ENCODE peak calls at places on chromosomes 1 and 21, in ten cellular contexts. One of them, this sample, is unnamed.

GRCh38 chr1:203051841-203052324 is 25.6 kb downstream of the PPFIA4 start:
- DNase-seq in A673: peak
- DNase-seq in right lobe of liver: no peak
- DNase-seq in AG20443: no peak
- DNase-seq in fibroblast of the conjunctiva: no peak
- DNase-seq in activated T-cell treated with anti-CD3 and anti-CD28 coated beads, Interleukin-2, amount 50 U/mL, for 72 hours: no peak
- DNase-seq in NCI-H1092: peak
- DNase-seq in T-helper 1 cell: no peak
- DNase-seq in naive thymus-derived CD8-positive, alpha-beta T cell: no peak
- DNase-seq in progenitor cell of endocrine pancreas: no peak
- DNase-seq in this sample: peak

GRCh38 chr1:43849670-43850069 is 83.9 kb upstream of the ARTN start:
- DNase-seq in A673: no peak
- DNase-seq in T-helper 1 cell: no peak
- DNase-seq in right lobe of liver: no peak
- DNase-seq in NCI-H1092: no peak
- DNase-seq in fibroblast of the conjunctiva: no peak
- DNase-seq in naive thymus-derived CD8-positive, alpha-beta T cell: no peak
- DNase-seq in AG20443: no peak
- DNase-seq in activated T-cell treated with anti-CD3 and anti-CD28 coated beads, Interleukin-2, amount 50 U/mL, for 72 hours: no peak
- DNase-seq in progenitor cell of endocrine pancreas: no peak
- DNase-seq in this sample: no peak

GRCh38 chr21:17613242-17613676 is 558 bp upstream of the BTG3 start:
- DNase-seq in A673: peak
- DNase-seq in T-helper 1 cell: no peak
- DNase-seq in NCI-H1092: peak
- DNase-seq in progenitor cell of endocrine pancreas: no peak
- DNase-seq in right lobe of liver: no peak
- DNase-seq in fibroblast of the conjunctiva: no peak
- DNase-seq in AG20443: peak
- DNase-seq in naive thymus-derived CD8-positive, alpha-beta T cell: no peak
- DNase-seq in activated T-cell treated with anti-CD3 and anti-CD28 coated beads, Interleukin-2, amount 50 U/mL, for 72 hours: no peak
- DNase-seq in this sample: peak

GRCh38 chr1:83998599-83999315 is at the start of gene TTLL7:
- DNase-seq in activated T-cell treated with anti-CD3 and anti-CD28 coated beads, Interleukin-2, amount 50 U/mL, for 72 hours: peak
- DNase-seq in progenitor cell of endocrine pancreas: peak
- DNase-seq in naive thymus-derived CD8-positive, alpha-beta T cell: peak
- DNase-seq in T-helper 1 cell: peak
- DNase-seq in fibroblast of the conjunctiva: no peak
- DNase-seq in A673: peak
- DNase-seq in right lobe of liver: peak
- DNase-seq in AG20443: peak
- DNase-seq in NCI-H1092: peak
- DNase-seq in this sample: peak

GRCh38 chr1:18640228-18641004 is 9.8 kb downstream of the PAX7 start:
- DNase-seq in T-helper 1 cell: no peak
- DNase-seq in right lobe of liver: no peak
- DNase-seq in NCI-H1092: no peak
- DNase-seq in naive thymus-derived CD8-positive, alpha-beta T cell: no peak
- DNase-seq in A673: peak
- DNase-seq in activated T-cell treated with anti-CD3 and anti-CD28 coated beads, Interleukin-2, amount 50 U/mL, for 72 hours: no peak
- DNase-seq in AG20443: no peak
- DNase-seq in progenitor cell of endocrine pancreas: no peak
- DNase-seq in fibroblast of the conjunctiva: no peak
- DNase-seq in this sample: peak

GRCh38 chr1:43836267-43836951 is 97.2 kb upstream of the ARTN start:
- DNase-seq in right lobe of liver: no peak
- DNase-seq in AG20443: peak
- DNase-seq in progenitor cell of endocrine pancreas: no peak
- DNase-seq in T-helper 1 cell: peak
- DNase-seq in NCI-H1092: peak
- DNase-seq in activated T-cell treated with anti-CD3 and anti-CD28 coated beads, Interleukin-2, amount 50 U/mL, for 72 hours: peak
- DNase-seq in A673: peak
- DNase-seq in fibroblast of the conjunctiva: no peak
- DNase-seq in naive thymus-derived CD8-positive, alpha-beta T cell: peak
- DNase-seq in this sample: peak

GRCh38 chr1:146007048-146007784 is 10.8 kb upstream of the TXNIP start:
- DNase-seq in fibroblast of the conjunctiva: peak
- DNase-seq in NCI-H1092: peak
- DNase-seq in T-helper 1 cell: peak
- DNase-seq in right lobe of liver: peak
- DNase-seq in activated T-cell treated with anti-CD3 and anti-CD28 coated beads, Interleukin-2, amount 50 U/mL, for 72 hours: peak
- DNase-seq in progenitor cell of endocrine pancreas: peak
- DNase-seq in A673: peak
- DNase-seq in naive thymus-derived CD8-positive, alpha-beta T cell: peak
- DNase-seq in AG20443: peak
- DNase-seq in this sample: peak

GRCh38 chr1:46180082-46180616 is 3.9 kb upstream of the P3R3URF start:
- DNase-seq in progenitor cell of endocrine pancreas: no peak
- DNase-seq in T-helper 1 cell: no peak
- DNase-seq in AG20443: no peak
- DNase-seq in activated T-cell treated with anti-CD3 and anti-CD28 coated beads, Interleukin-2, amount 50 U/mL, for 72 hours: peak
- DNase-seq in naive thymus-derived CD8-positive, alpha-beta T cell: no peak
- DNase-seq in fibroblast of the conjunctiva: no peak
- DNase-seq in A673: no peak
- DNase-seq in right lobe of liver: no peak
- DNase-seq in NCI-H1092: no peak
- DNase-seq in this sample: peak

GRCh38 chr1:37948160-37948559 is 1.3 kb upstream of the INPP5B start:
- DNase-seq in right lobe of liver: no peak
- DNase-seq in A673: no peak
- DNase-seq in progenitor cell of endocrine pancreas: no peak
- DNase-seq in fibroblast of the conjunctiva: no peak
- DNase-seq in activated T-cell treated with anti-CD3 and anti-CD28 coated beads, Interleukin-2, amount 50 U/mL, for 72 hours: no peak
- DNase-seq in AG20443: no peak
- DNase-seq in NCI-H1092: no peak
- DNase-seq in naive thymus-derived CD8-positive, alpha-beta T cell: no peak
- DNase-seq in T-helper 1 cell: no peak
- DNase-seq in this sample: no peak

GRCh38 chr1:3807769-3808168 is 11.5 kb upstream of the LRRC47 start:
- DNase-seq in NCI-H1092: no peak
- DNase-seq in AG20443: no peak
- DNase-seq in activated T-cell treated with anti-CD3 and anti-CD28 coated beads, Interleukin-2, amount 50 U/mL, for 72 hours: no peak
- DNase-seq in right lobe of liver: no peak
- DNase-seq in progenitor cell of endocrine pancreas: no peak
- DNase-seq in naive thymus-derived CD8-positive, alpha-beta T cell: no peak
- DNase-seq in A673: no peak
- DNase-seq in T-helper 1 cell: no peak
- DNase-seq in fibroblast of the conjunctiva: no peak
- DNase-seq in this sample: no peak

GRCh38 chr1:240254006-240254405 is 162.3 kb downstream of the FMN2 start:
- DNase-seq in activated T-cell treated with anti-CD3 and anti-CD28 coated beads, Interleukin-2, amount 50 U/mL, for 72 hours: no peak
- DNase-seq in right lobe of liver: no peak
- DNase-seq in progenitor cell of endocrine pancreas: no peak
- DNase-seq in AG20443: no peak
- DNase-seq in T-helper 1 cell: no peak
- DNase-seq in naive thymus-derived CD8-positive, alpha-beta T cell: no peak
- DNase-seq in fibroblast of the conjunctiva: no peak
- DNase-seq in A673: no peak
- DNase-seq in NCI-H1092: no peak
- DNase-seq in this sample: no peak

GRCh38 chr21:8994640-8995511 is 1526.5 kb upstream of the TPTE start:
- DNase-seq in activated T-cell treated with anti-CD3 and anti-CD28 coated beads, Interleukin-2, amount 50 U/mL, for 72 hours: no peak
- DNase-seq in T-helper 1 cell: no peak
- DNase-seq in naive thymus-derived CD8-positive, alpha-beta T cell: no peak
- DNase-seq in A673: no peak
- DNase-seq in right lobe of liver: no peak
- DNase-seq in NCI-H1092: no peak
- DNase-seq in fibroblast of the conjunctiva: no peak
- DNase-seq in AG20443: no peak
- DNase-seq in progenitor cell of endocrine pancreas: no peak
- DNase-seq in this sample: peak

GRCh38 chr1:229803601-229804217 is 177.7 kb downstream of the URB2 start:
- DNase-seq in T-helper 1 cell: no peak
- DNase-seq in NCI-H1092: no peak
- DNase-seq in progenitor cell of endocrine pancreas: no peak
- DNase-seq in activated T-cell treated with anti-CD3 and anti-CD28 coated beads, Interleukin-2, amount 50 U/mL, for 72 hours: no peak
- DNase-seq in right lobe of liver: no peak
- DNase-seq in AG20443: no peak
- DNase-seq in fibroblast of the conjunctiva: no peak
- DNase-seq in A673: no peak
- DNase-seq in naive thymus-derived CD8-positive, alpha-beta T cell: no peak
- DNase-seq in this sample: no peak

GRCh38 chr21:43740497-43741156 is 21.7 kb downstream of the PDXK start:
- DNase-seq in naive thymus-derived CD8-positive, alpha-beta T cell: no peak
- DNase-seq in T-helper 1 cell: no peak
- DNase-seq in activated T-cell treated with anti-CD3 and anti-CD28 coated beads, Interleukin-2, amount 50 U/mL, for 72 hours: no peak
- DNase-seq in NCI-H1092: peak
- DNase-seq in A673: peak
- DNase-seq in right lobe of liver: no peak
- DNase-seq in AG20443: no peak
- DNase-seq in fibroblast of the conjunctiva: no peak
- DNase-seq in progenitor cell of endocrine pancreas: peak
- DNase-seq in this sample: peak

GRCh38 chr1:84344286-84344685 is 42.8 kb downstream of the SAMD13 start:
- DNase-seq in activated T-cell treated with anti-CD3 and anti-CD28 coated beads, Interleukin-2, amount 50 U/mL, for 72 hours: no peak
- DNase-seq in right lobe of liver: no peak
- DNase-seq in AG20443: peak
- DNase-seq in A673: no peak
- DNase-seq in fibroblast of the conjunctiva: no peak
- DNase-seq in progenitor cell of endocrine pancreas: no peak
- DNase-seq in NCI-H1092: no peak
- DNase-seq in naive thymus-derived CD8-positive, alpha-beta T cell: no peak
- DNase-seq in T-helper 1 cell: no peak
- DNase-seq in this sample: no peak

GRCh38 chr1:93629101-93630059 is 52.3 kb downstream of the BCAR3 start:
- DNase-seq in activated T-cell treated with anti-CD3 and anti-CD28 coated beads, Interleukin-2, amount 50 U/mL, for 72 hours: peak
- DNase-seq in fibroblast of the conjunctiva: peak
- DNase-seq in right lobe of liver: peak
- DNase-seq in T-helper 1 cell: no peak
- DNase-seq in A673: peak
- DNase-seq in NCI-H1092: peak
- DNase-seq in naive thymus-derived CD8-positive, alpha-beta T cell: peak
- DNase-seq in progenitor cell of endocrine pancreas: no peak
- DNase-seq in AG20443: peak
- DNase-seq in this sample: peak

GRCh38 chr1:163076044-163076443 is 6.9 kb downstream of the RGS4 start:
- DNase-seq in fibroblast of the conjunctiva: no peak
- DNase-seq in progenitor cell of endocrine pancreas: no peak
- DNase-seq in right lobe of liver: no peak
- DNase-seq in NCI-H1092: no peak
- DNase-seq in A673: no peak
- DNase-seq in T-helper 1 cell: no peak
- DNase-seq in activated T-cell treated with anti-CD3 and anti-CD28 coated beads, Interleukin-2, amount 50 U/mL, for 72 hours: no peak
- DNase-seq in AG20443: no peak
- DNase-seq in naive thymus-derived CD8-positive, alpha-beta T cell: no peak
- DNase-seq in this sample: no peak

GRCh38 chr1:149885364-149886111 is 13.8 kb upstream of the BOLA1 start:
- DNase-seq in activated T-cell treated with anti-CD3 and anti-CD28 coated beads, Interleukin-2, amount 50 U/mL, for 72 hours: peak
- DNase-seq in AG20443: peak
- DNase-seq in right lobe of liver: peak
- DNase-seq in fibroblast of the conjunctiva: peak
- DNase-seq in naive thymus-derived CD8-positive, alpha-beta T cell: peak
- DNase-seq in progenitor cell of endocrine pancreas: peak
- DNase-seq in NCI-H1092: peak
- DNase-seq in T-helper 1 cell: no peak
- DNase-seq in A673: peak
- DNase-seq in this sample: peak

GRCh38 chr1:19312782-19313635 is 883 bp downstream of the SLC66A1 start:
- DNase-seq in naive thymus-derived CD8-positive, alpha-beta T cell: no peak
- DNase-seq in activated T-cell treated with anti-CD3 and anti-CD28 coated beads, Interleukin-2, amount 50 U/mL, for 72 hours: no peak
- DNase-seq in right lobe of liver: peak
- DNase-seq in T-helper 1 cell: no peak
- DNase-seq in fibroblast of the conjunctiva: no peak
- DNase-seq in NCI-H1092: peak
- DNase-seq in progenitor cell of endocrine pancreas: no peak
- DNase-seq in A673: no peak
- DNase-seq in AG20443: no peak
- DNase-seq in this sample: no peak

GRCh38 chr1:4626560-4627319 is 27.7 kb upstream of the AJAP1 start:
- DNase-seq in naive thymus-derived CD8-positive, alpha-beta T cell: no peak
- DNase-seq in fibroblast of the conjunctiva: no peak
- DNase-seq in AG20443: no peak
- DNase-seq in right lobe of liver: no peak
- DNase-seq in A673: no peak
- DNase-seq in activated T-cell treated with anti-CD3 and anti-CD28 coated beads, Interleukin-2, amount 50 U/mL, for 72 hours: no peak
- DNase-seq in progenitor cell of endocrine pancreas: no peak
- DNase-seq in T-helper 1 cell: no peak
- DNase-seq in NCI-H1092: no peak
- DNase-seq in this sample: no peak

GRCh38 chr1:32741417-32742131 is 39.0 kb upstream of the SYNC start:
- DNase-seq in A673: no peak
- DNase-seq in AG20443: peak
- DNase-seq in naive thymus-derived CD8-positive, alpha-beta T cell: no peak
- DNase-seq in NCI-H1092: no peak
- DNase-seq in progenitor cell of endocrine pancreas: no peak
- DNase-seq in fibroblast of the conjunctiva: no peak
- DNase-seq in T-helper 1 cell: no peak
- DNase-seq in right lobe of liver: peak
- DNase-seq in activated T-cell treated with anti-CD3 and anti-CD28 coated beads, Interleukin-2, amount 50 U/mL, for 72 hours: no peak
- DNase-seq in this sample: peak

GRCh38 chr1:99763956-99764355 is 2.5 kb downstream of the FRRS1 start:
- DNase-seq in right lobe of liver: no peak
- DNase-seq in T-helper 1 cell: no peak
- DNase-seq in activated T-cell treated with anti-CD3 and anti-CD28 coated beads, Interleukin-2, amount 50 U/mL, for 72 hours: no peak
- DNase-seq in NCI-H1092: no peak
- DNase-seq in progenitor cell of endocrine pancreas: no peak
- DNase-seq in naive thymus-derived CD8-positive, alpha-beta T cell: no peak
- DNase-seq in A673: no peak
- DNase-seq in fibroblast of the conjunctiva: no peak
- DNase-seq in AG20443: no peak
- DNase-seq in this sample: no peak

GRCh38 chr1:210347112-210347511 is 18.4 kb downstream of the HHAT start:
- DNase-seq in right lobe of liver: no peak
- DNase-seq in naive thymus-derived CD8-positive, alpha-beta T cell: no peak
- DNase-seq in activated T-cell treated with anti-CD3 and anti-CD28 coated beads, Interleukin-2, amount 50 U/mL, for 72 hours: peak
- DNase-seq in fibroblast of the conjunctiva: no peak
- DNase-seq in T-helper 1 cell: no peak
- DNase-seq in NCI-H1092: no peak
- DNase-seq in A673: no peak
- DNase-seq in progenitor cell of endocrine pancreas: no peak
- DNase-seq in AG20443: no peak
- DNase-seq in this sample: no peak

GRCh38 chr21:41112740-41113692 is 54.9 kb upstream of the BACE2 start:
- DNase-seq in NCI-H1092: no peak
- DNase-seq in naive thymus-derived CD8-positive, alpha-beta T cell: peak
- DNase-seq in T-helper 1 cell: no peak
- DNase-seq in progenitor cell of endocrine pancreas: no peak
- DNase-seq in activated T-cell treated with anti-CD3 and anti-CD28 coated beads, Interleukin-2, amount 50 U/mL, for 72 hours: no peak
- DNase-seq in fibroblast of the conjunctiva: peak
- DNase-seq in A673: peak
- DNase-seq in AG20443: peak
- DNase-seq in right lobe of liver: no peak
- DNase-seq in this sample: peak

GRCh38 chr1:172935062-172935592 is 115.6 kb downstream of the TNFSF18 start:
- DNase-seq in A673: peak
- DNase-seq in progenitor cell of endocrine pancreas: no peak
- DNase-seq in activated T-cell treated with anti-CD3 and anti-CD28 coated beads, Interleukin-2, amount 50 U/mL, for 72 hours: no peak
- DNase-seq in naive thymus-derived CD8-positive, alpha-beta T cell: no peak
- DNase-seq in AG20443: no peak
- DNase-seq in right lobe of liver: no peak
- DNase-seq in T-helper 1 cell: no peak
- DNase-seq in fibroblast of the conjunctiva: no peak
- DNase-seq in NCI-H1092: no peak
- DNase-seq in this sample: no peak

GRCh38 chr1:211339631-211340041 is 13.0 kb downstream of the TRAF5 start:
- DNase-seq in activated T-cell treated with anti-CD3 and anti-CD28 coated beads, Interleukin-2, amount 50 U/mL, for 72 hours: no peak
- DNase-seq in T-helper 1 cell: no peak
- DNase-seq in AG20443: no peak
- DNase-seq in A673: no peak
- DNase-seq in fibroblast of the conjunctiva: no peak
- DNase-seq in progenitor cell of endocrine pancreas: no peak
- DNase-seq in right lobe of liver: no peak
- DNase-seq in NCI-H1092: no peak
- DNase-seq in naive thymus-derived CD8-positive, alpha-beta T cell: no peak
- DNase-seq in this sample: no peak

GRCh38 chr21:31295676-31296075 is 48.4 kb downstream of the TIAM1 start:
- DNase-seq in AG20443: no peak
- DNase-seq in activated T-cell treated with anti-CD3 and anti-CD28 coated beads, Interleukin-2, amount 50 U/mL, for 72 hours: no peak
- DNase-seq in NCI-H1092: no peak
- DNase-seq in right lobe of liver: no peak
- DNase-seq in T-helper 1 cell: no peak
- DNase-seq in naive thymus-derived CD8-positive, alpha-beta T cell: no peak
- DNase-seq in fibroblast of the conjunctiva: no peak
- DNase-seq in progenitor cell of endocrine pancreas: no peak
- DNase-seq in A673: no peak
- DNase-seq in this sample: no peak

GRCh38 chr1:198168180-198168579 is 11.4 kb downstream of the NEK7 start:
- DNase-seq in naive thymus-derived CD8-positive, alpha-beta T cell: no peak
- DNase-seq in A673: no peak
- DNase-seq in fibroblast of the conjunctiva: no peak
- DNase-seq in progenitor cell of endocrine pancreas: no peak
- DNase-seq in right lobe of liver: no peak
- DNase-seq in NCI-H1092: no peak
- DNase-seq in AG20443: no peak
- DNase-seq in T-helper 1 cell: no peak
- DNase-seq in activated T-cell treated with anti-CD3 and anti-CD28 coated beads, Interleukin-2, amount 50 U/mL, for 72 hours: no peak
- DNase-seq in this sample: no peak

This sample was measured in NCI-H82.